ENCODE peak calls at places on chromosomes 16 and 17, in five cellular contexts. O, E, F, Z and D are unnamed samples.

GRCh38 chr16:10806698-10807097 is 11.9 kb downstream of the TVP23A start:
- DNase-seq in O (no peak), E (no peak), F (no peak), Z (no peak), D (no peak)

GRCh38 chr17:41813039-41813680 is 356 bp downstream of the FKBP10 start:
- DNase-seq in O (no peak), E (no peak), F (no peak), Z (no peak), D (no peak)

GRCh38 chr16:71923941-71924690 is 28.8 kb downstream of the IST1 start:
- DNase-seq in O (no peak), E (no peak), F (no peak), Z (peak), D (no peak)

GRCh38 chr16:10949424-10949970 is 5.1 kb downstream of the CLEC16A start:
- DNase-seq in O (no peak), E (no peak), F (no peak), Z (peak), D (peak)

GRCh38 chr17:5182597-5183409 is 8.9 kb downstream of the ZNF594 start:
- DNase-seq in O (no peak), E (no peak), F (no peak), Z (no peak), D (no peak)

GRCh38 chr16:68434654-68435210 is 13.6 kb downstream of the SMPD3 start:
- DNase-seq in O (no peak), E (no peak), F (no peak), Z (no peak), D (no peak)

GRCh38 chr16:57540387-57540786 is 2.1 kb upstream of the ADGRG5 start:
- DNase-seq in O (no peak), E (no peak), F (no peak), Z (no peak), D (no peak)

GRCh38 chr16:73065617-73066313 is 17.8 kb upstream of the ZFHX3 start:
- DNase-seq in O (no peak), E (no peak), F (peak), Z (no peak), D (no peak)

GRCh38 chr16:474420-475122 is 49.1 kb downstream of the RAB11FIP3 start:
- DNase-seq in O (no peak), E (no peak), F (no peak), Z (no peak), D (no peak)

GRCh38 chr16:3020247-3020603 is at the start of gene TNFRSF12A:
- DNase-seq in O (peak), E (peak), F (peak), Z (peak), D (peak)

GRCh38 chr17:44878627-44879221 is 20.5 kb downstream of the EFTUD2 start:
- DNase-seq in O (no peak), E (peak), F (no peak), Z (peak), D (peak)

GRCh38 chr16:83554096-83554495 is 253.7 kb upstream of the HSBP1 start:
- DNase-seq in O (no peak), E (peak), F (no peak), Z (peak), D (no peak)

GRCh38 chr17:20083460-20083859 is 74.3 kb downstream of the SPECC1 start:
- DNase-seq in O (no peak), E (no peak), F (no peak), Z (no peak), D (no peak)

GRCh38 chr17:55351027-55351625 is 70.5 kb downstream of the MMD start:
- DNase-seq in O (no peak), E (no peak), F (no peak), Z (no peak), D (no peak)

GRCh38 chr16:3066440-3066748 is 954 bp downstream of the IL32 start:
- DNase-seq in O (peak), E (no peak), F (no peak), Z (no peak), D (no peak)

GRCh38 chr16:67329901-67330300 is 3.3 kb downstream of the LRRC36 start:
- DNase-seq in O (no peak), E (no peak), F (no peak), Z (no peak), D (no peak)

GRCh38 chr17:18194394-18194793 is 10.8 kb downstream of the ALKBH5 start:
- DNase-seq in O (no peak), E (no peak), F (no peak), Z (no peak), D (no peak)

GRCh38 chr16:67000384-67001158 is 12.2 kb downstream of the CES4A start:
- DNase-seq in O (peak), E (no peak), F (peak), Z (peak), D (peak)

GRCh38 chr16:35516971-35517370 is 2057.6 kb downstream of the TP53TG3F start:
- DNase-seq in O (no peak), E (no peak), F (no peak), Z (no peak), D (no peak)

GRCh38 chr17:36937001-36937960 is at the start of gene LHX1:
- DNase-seq in O (peak), E (no peak), F (no peak), Z (no peak), D (peak)

GRCh38 chr17:17626151-17626805 is 34.8 kb upstream of the PEMT start:
- DNase-seq in O (no peak), E (no peak), F (no peak), Z (no peak), D (no peak)

GRCh38 chr16:75234856-75235696 is 16.3 kb downstream of the CTRB1 start:
- DNase-seq in O (peak), E (no peak), F (no peak), Z (no peak), D (no peak)

GRCh38 chr17:57578608-57578990 is 166.5 kb downstream of the CCDC182 start:
- DNase-seq in O (no peak), E (no peak), F (no peak), Z (no peak), D (peak)

GRCh38 chr17:78044280-78044835 is 84.2 kb downstream of the TMC6 start:
- DNase-seq in O (no peak), E (no peak), F (no peak), Z (no peak), D (no peak)

GRCh38 chr17:57747221-57748017 is 2.3 kb upstream of the CCDC182 start:
- DNase-seq in O (no peak), E (peak), F (no peak), Z (peak), D (peak)

GRCh38 chr17:44095388-44095646 is 24.8 kb downstream of the G6PC3 start:
- DNase-seq in O (no peak), E (no peak), F (no peak), Z (no peak), D (no peak)

GRCh38 chr16:526181-527014 is 1.1 kb upstream of the CAPN15 start:
- DNase-seq in O (peak), E (no peak), F (no peak), Z (peak), D (no peak)

GRCh38 chr17:38463451-38463858 is 35.2 kb downstream of the ARHGAP23 start:
- DNase-seq in O (no peak), E (no peak), F (peak), Z (no peak), D (no peak)

GRCh38 chr16:89002851-89003830 is 26.1 kb upstream of the CBFA2T3 start:
- DNase-seq in O (peak), E (no peak), F (no peak), Z (no peak), D (no peak)

GRCh38 chr16:74438492-74438979 is 17.3 kb upstream of the CLEC18B start:
- DNase-seq in O (no peak), E (no peak), F (no peak), Z (no peak), D (no peak)

GRCh38 chr17:74089869-74090464 is 113.5 kb upstream of the RPL38 start:
- DNase-seq in O (no peak), E (peak), F (peak), Z (peak), D (peak)

GRCh38 chr17:48728232-48729231 is at the start of gene HOXB13:
- DNase-seq in O (no peak), E (peak), F (no peak), Z (peak), D (no peak)